ENCODE peak calls at places on chromosomes 12 and 14, in eight cellular contexts. Z is kidney, I is AG04450, L is bronchial epithelial cell, S is HFF-Myc, A is cardiac muscle cell, Q is GM12865, M is left lung. R is an unnamed sample.

GRCh38 chr14:104593710-104594121 is 10.9 kb downstream of the TMEM179 start:
- DNase-seq in Z (peak; percentile 61), I (no peak), L (no peak), S (no peak), A (no peak), Q (no peak), M (peak; percentile 46), R (no peak)

GRCh38 chr12:105617141-105617540 is 286.6 kb downstream of the C12orf75 start:
- DNase-seq in Z (no peak), I (no peak), L (peak; percentile 45), S (no peak), A (no peak), Q (no peak), M (no peak), R (no peak)

GRCh38 chr14:30445852-30446251 is 113.1 kb upstream of the G2E3 start:
- DNase-seq in Z (no peak), I (no peak), L (no peak), S (no peak), A (no peak), Q (no peak), M (no peak), R (no peak)

GRCh38 chr12:45893240-45893639 is 97.1 kb downstream of the SCAF11 start:
- DNase-seq in Z (no peak), I (no peak), L (peak; percentile 27), S (peak; percentile 10), A (peak; percentile 27), Q (no peak), M (no peak), R (no peak)

GRCh38 chr12:63802012-63802608 is 22.4 kb downstream of the RXYLT1 start:
- DNase-seq in Z (no peak), I (no peak), L (peak; percentile 24), S (no peak), A (peak; percentile 48), Q (peak; percentile 19), M (no peak), R (no peak)

GRCh38 chr12:113462117-113462774 is 9.4 kb downstream of the LHX5 start:
- DNase-seq in Z (peak; percentile 86), I (peak; percentile 29), L (peak; percentile 49), S (peak; percentile 36), A (peak; percentile 83), Q (peak; percentile 62), M (peak; percentile 94), R (peak; percentile 55)

GRCh38 chr12:46546634-46547273 is 174.2 kb upstream of the SLC38A2 start:
- DNase-seq in Z (no peak), I (no peak), L (peak; percentile 86), S (no peak), A (no peak), Q (peak; percentile 40), M (no peak), R (no peak)

GRCh38 chr14:53900499-53900898 is 56.1 kb downstream of the BMP4 start:
- DNase-seq in Z (peak; percentile 58), I (no peak), L (no peak), S (no peak), A (peak; percentile 19), Q (peak; percentile 23), M (no peak), R (no peak)

GRCh38 chr12:104303538-104304151 is at the start of gene EID3:
- DNase-seq in Z (peak; percentile 97), I (no peak), L (peak; percentile 51), S (no peak), A (peak; percentile 89), Q (peak; percentile 86), M (peak; percentile 98), R (peak; percentile 88)

GRCh38 chr12:34405286-34406227 is 383.3 kb downstream of the ALG10 start:
- DNase-seq in Z (peak; percentile 64), I (no peak), L (no peak), S (no peak), A (no peak), Q (no peak), M (peak; percentile 54), R (peak; percentile 4)

GRCh38 chr14:68147331-68147730 is 327.8 kb downstream of the RAD51B start:
- DNase-seq in Z (no peak), I (no peak), L (no peak), S (no peak), A (peak; percentile 43), Q (no peak), M (no peak), R (no peak)

GRCh38 chr12:57069522-57069921 is 9.1 kb downstream of the NEMP1 start:
- DNase-seq in Z (no peak), I (peak; percentile 73), L (peak; percentile 78), S (peak; percentile 84), A (peak; percentile 95), Q (peak; percentile 86), M (no peak), R (peak; percentile 16)

GRCh38 chr12:124524231-124524925 is 43.0 kb downstream of the NCOR2 start:
- DNase-seq in Z (peak; percentile 66), I (peak; percentile 41), L (peak; percentile 56), S (peak; percentile 81), A (peak; percentile 81), Q (no peak), M (peak; percentile 79), R (no peak)

GRCh38 chr12:51536159-51536558 is 54.9 kb upstream of the SCN8A start:
- DNase-seq in Z (no peak), I (no peak), L (no peak), S (no peak), A (peak; percentile 30), Q (no peak), M (no peak), R (no peak)

GRCh38 chr14:66088661-66089060 is 397.5 kb upstream of the CCDC196 start:
- DNase-seq in Z (no peak), I (no peak), L (no peak), S (peak; percentile 20), A (no peak), Q (no peak), M (no peak), R (no peak)

GRCh38 chr14:80024417-80024816 is 186.9 kb downstream of the DIO2 start:
- DNase-seq in Z (no peak), I (no peak), L (no peak), S (no peak), A (no peak), Q (no peak), M (no peak), R (no peak)
- TF ChIP-seq CTCF in Z (no peak), I (no peak), L (no peak), S (no peak), A (no peak), Q (no peak), M (no peak), R (no peak)

GRCh38 chr14:93543766-93544165 is 113.0 kb downstream of the UNC79 start:
- DNase-seq in Z (no peak), I (no peak), L (peak; percentile 38), S (no peak), A (peak; percentile 44), Q (peak; percentile 18), M (no peak), R (no peak)
- TF ChIP-seq CTCF in Z (peak; percentile 38), I (peak; percentile 48), L (peak; percentile 32), S (peak; percentile 19), A (peak; percentile 49), Q (peak; percentile 24), M (peak; percentile 12), R (no peak)

DNA sequence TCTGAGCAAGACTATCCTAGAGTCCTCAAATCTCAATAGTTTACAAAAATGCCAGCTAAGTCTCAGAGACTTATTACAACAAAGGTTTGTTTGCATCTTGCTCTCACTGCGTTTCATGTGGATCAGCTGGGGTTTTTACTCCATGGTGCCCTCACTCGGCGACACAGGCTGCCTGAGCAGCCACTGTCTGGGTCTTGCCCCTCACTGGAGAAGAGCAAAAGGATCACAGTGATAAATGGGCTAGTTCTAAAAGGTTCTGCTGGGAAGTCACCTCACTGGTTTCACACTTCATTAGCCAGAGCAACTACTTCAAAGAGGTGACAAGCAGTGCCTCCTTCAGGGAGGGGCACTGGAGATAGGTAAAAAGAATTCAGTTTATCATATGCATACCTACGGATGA is 392.0 kb downstream of the RPL10L start:
- DNase-seq in Z (no peak), I (no peak), L (no peak), S (no peak), A (no peak), Q (peak; percentile 10), M (peak; percentile 18), R (no peak)
- TF ChIP-seq CTCF in Z (no peak), I (no peak), L (no peak), S (no peak), A (no peak), Q (no peak), M (no peak), R (no peak)

DNA sequence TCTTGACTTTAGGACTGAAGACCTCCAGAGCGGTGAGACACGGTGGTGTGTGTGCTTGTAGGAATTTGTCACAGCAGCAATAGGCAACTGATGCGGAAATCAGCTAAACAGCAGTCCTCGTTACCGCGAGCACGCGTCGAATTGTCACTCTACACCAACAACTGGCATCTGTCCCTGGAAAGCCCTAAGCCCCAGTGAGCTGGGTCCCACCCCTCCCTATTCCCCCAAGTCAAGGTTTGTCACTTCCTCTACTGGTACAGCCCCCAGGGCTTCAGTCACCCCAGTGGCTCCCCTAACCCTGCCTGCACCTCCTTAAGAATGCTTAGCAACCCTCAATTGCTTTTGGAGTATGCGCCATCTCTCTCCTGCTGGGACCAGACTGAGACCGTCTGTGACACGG is 173.6 kb downstream of the PIWIL1 start:
- DNase-seq in Z (no peak), I (no peak), L (no peak), S (no peak), A (no peak), Q (no peak), M (no peak), R (no peak)
- TF ChIP-seq CTCF in Z (no peak), I (no peak), L (no peak), S (no peak), A (no peak), Q (no peak), M (no peak), R (no peak)